ENCODE peak calls at places on chromosomes 2 and 18, in seven cellular contexts. E is NB4, D is tibial artery, F is astrocyte of the spinal cord, N is iris pigment epithelial cell, K is lung, Y is NCI-H1436. V is an unnamed sample.

GRCh38 chr2:127591221-127591923 is 54.6 kb upstream of the GPR17 start:
- DNase-seq in K (peak; percentile 49), Y (peak; percentile 39), D (peak; percentile 25), N (peak; percentile 63), F (peak; percentile 60), E (peak; percentile 80), V (peak; percentile 59)

GRCh38 chr2:164514491-164514890 is 106.8 kb downstream of the GRB14 start:
- DNase-seq in F (peak; percentile 12), Y (no peak), K (no peak), D (no peak), N (no peak), E (peak; percentile 66), V (no peak)

GRCh38 chr2:39523308-39524044 is 86.4 kb upstream of the MAP4K3 start:
- DNase-seq in E (no peak), D (no peak), N (peak; percentile 97), K (no peak), F (peak; percentile 92), Y (no peak), V (no peak)

GRCh38 chr2:176120369-176121307 is 1.9 kb upstream of the HOXD9 start:
- DNase-seq in E (no peak), N (no peak), F (no peak), K (no peak), Y (no peak), D (no peak), V (no peak)

GRCh38 chr2:45008296-45009129 is 739 bp downstream of the SIX2 start:
- DNase-seq in Y (no peak), N (peak; percentile 12), F (peak; percentile 32), E (peak; percentile 48), K (no peak), D (no peak), V (peak; percentile 57)

GRCh38 chr2:140997997-140998396 is 1132.8 kb downstream of the LRP1B start:
- DNase-seq in N (peak; percentile 24), F (peak; percentile 27), Y (no peak), K (no peak), D (no peak), E (peak; percentile 8), V (no peak)

GRCh38 chr2:108305901-108306300 is 17.2 kb downstream of the SULT1C2 start:
- DNase-seq in F (peak; percentile 45), N (peak; percentile 26), D (no peak), E (no peak), K (no peak), Y (no peak), V (no peak)

GRCh38 chr2:60567919-60568874 is 14.7 kb upstream of the BCL11A start:
- DNase-seq in D (no peak), K (no peak), F (no peak), E (no peak), Y (no peak), N (no peak), V (no peak)

GRCh38 chr18:59657012-59657411 is 40.2 kb downstream of the CCBE1 start:
- DNase-seq in K (no peak), F (no peak), E (no peak), D (no peak), Y (no peak), N (no peak), V (no peak)

GRCh38 chr18:51168031-51168742 is 29.3 kb downstream of the MEX3C start:
- DNase-seq in D (no peak), E (peak; percentile 25), K (no peak), N (no peak), F (no peak), Y (no peak), V (no peak)

GRCh38 chr2:127516031-127516430 is 10.3 kb downstream of the IWS1 start:
- DNase-seq in K (peak; percentile 90), Y (no peak), N (peak; percentile 15), D (peak; percentile 76), E (no peak), F (peak; percentile 93), V (no peak)

GRCh38 chr2:42927334-42928160 is 135.2 kb upstream of the HAAO start:
- DNase-seq in E (peak; percentile 96), K (no peak), N (no peak), Y (no peak), D (no peak), F (no peak), V (peak; percentile 99)

GRCh38 chr2:17373736-17374135 is 144.5 kb downstream of the RAD51AP2 start:
- DNase-seq in D (no peak), E (no peak), K (no peak), F (peak; percentile 88), Y (no peak), N (peak; percentile 66), V (no peak)

GRCh38 chr18:51196811-51197660 is 445 bp downstream of the MEX3C start:
- DNase-seq in Y (no peak), F (peak; percentile 46), D (peak; percentile 47), N (peak; percentile 63), E (peak; percentile 76), K (peak; percentile 50), V (peak; percentile 31)

GRCh38 chr2:127039387-127040031 is 67.4 kb downstream of the BIN1 start:
- DNase-seq in E (no peak), N (no peak), Y (no peak), K (no peak), F (no peak), D (no peak), V (no peak)

GRCh38 chr2:217371681-217372297 is 511.9 kb upstream of the TNP1 start:
- DNase-seq in N (no peak), F (no peak), E (no peak), Y (no peak), K (no peak), D (no peak), V (no peak)

GRCh38 chr2:125564471-125564870 is 1091.5 kb upstream of the GYPC start:
- DNase-seq in D (no peak), N (no peak), Y (no peak), K (no peak), F (no peak), E (no peak), V (no peak)

GRCh38 chr2:1512321-1513289 is 99.3 kb downstream of the TPO start:
- DNase-seq in D (no peak), N (no peak), K (no peak), F (no peak), E (no peak), Y (no peak), V (no peak)

GRCh38 chr2:67713376-67713775 is 316.2 kb downstream of the ETAA1 start:
- DNase-seq in K (no peak), D (no peak), E (no peak), Y (no peak), F (no peak), N (no peak), V (no peak)

GRCh38 chr2:128280901-128281321 is 37.8 kb downstream of the HS6ST1 start:
- DNase-seq in E (no peak), F (no peak), N (no peak), Y (no peak), K (no peak), D (peak; percentile 46), V (no peak)

GRCh38 chr18:3209859-3210569 is 9.8 kb downstream of the MYOM1 start:
- DNase-seq in Y (no peak), N (no peak), D (no peak), E (no peak), K (no peak), F (no peak), V (no peak)

GRCh38 chr2:26438526-26438925 is 36.8 kb downstream of the DRC1 start:
- DNase-seq in D (no peak), K (no peak), Y (no peak), F (no peak), N (peak; percentile 18), E (no peak), V (no peak)

GRCh38 chr2:127086800-127087737 is 19.9 kb downstream of the BIN1 start:
- DNase-seq in F (peak; percentile 95), N (peak; percentile 88), D (peak; percentile 79), Y (no peak), E (peak; percentile 97), K (peak; percentile 56), V (peak; percentile 87)

GRCh38 chr2:44949329-44950151 is 8.0 kb downstream of the SIX3 start:
- DNase-seq in Y (no peak), N (peak; percentile 75), D (no peak), F (peak; percentile 45), E (no peak), K (no peak), V (no peak)

GRCh38 chr2:134425723-134426496 is 172.0 kb downstream of the MGAT5 start:
- DNase-seq in E (no peak), D (no peak), K (no peak), Y (no peak), N (no peak), F (no peak), V (no peak)

GRCh38 chr18:1222880-1223279 is 318.2 kb downstream of the ADCYAP1 start:
- DNase-seq in K (no peak), E (no peak), F (no peak), N (no peak), Y (no peak), D (no peak), V (no peak)

GRCh38 chr2:190679813-190680591 is 31.1 kb downstream of the NAB1 start:
- DNase-seq in Y (no peak), F (no peak), N (peak; percentile 44), K (peak; percentile 39), E (peak; percentile 61), D (peak; percentile 37), V (peak; percentile 50)

GRCh38 chr18:68456985-68457384 is 257.9 kb downstream of the TMX3 start:
- DNase-seq in N (no peak), Y (no peak), K (no peak), F (peak; percentile 25), E (no peak), D (no peak), V (no peak)

V was measured in Kasumi-1.